ENCODE peak calls at places on chromosomes 7 and 10, in six cellular contexts. Z is SK-N-SH, K is cardiac muscle cell, J is K562, G is thyroid gland, I is esophagus squamous epithelium. H is an unnamed sample. For H3K36me3, the result is how much of the 10 kb centered on the place peaks cover.

GRCh38 chr10:60937022-60937421 is 7.0 kb downstream of the RHOBTB1 start:
- DNase-seq in I (no peak), G (no peak), Z (no peak), J (no peak), K (no peak), H (no peak)

GRCh38 chr7:134712196-134712595 is 65.5 kb downstream of the BPGM start:
- DNase-seq in G (no peak), J (no peak), Z (no peak), I (no peak), K (no peak), H (no peak)

GRCh38 chr7:31079126-31079918 is 27.2 kb downstream of the ADCYAP1R1 start:
- DNase-seq in K (no peak), I (no peak), J (no peak), Z (no peak), G (no peak), H (no peak)

GRCh38 chr7:106936236-106936635 is 71.2 kb downstream of the PIK3CG start:
- DNase-seq in Z (no peak), K (no peak), I (no peak), G (no peak), J (no peak), H (no peak)

GRCh38 chr7:55366461-55367138 is 1.5 kb downstream of the LANCL2 start:
- DNase-seq in J (peak), Z (peak), K (peak), G (no peak), I (no peak), H (no peak)

GRCh38 chr10:97781541-97782331 is 9.9 kb upstream of the SFRP5 start:
- DNase-seq in K (no peak), Z (peak), J (no peak), G (peak), I (no peak), H (no peak)

GRCh38 chr7:9036080-9036479 is 602.7 kb downstream of the NXPH1 start:
- DNase-seq in I (no peak), J (no peak), G (no peak), K (no peak), Z (no peak), H (no peak)

GRCh38 chr7:136997735-136998134 is 129.3 kb downstream of the CHRM2 start:
- DNase-seq in G (no peak), I (no peak), J (no peak), Z (no peak), K (no peak), H (no peak)

GRCh38 chr10:128036746-128037542 is 89.3 kb downstream of the MKI67 start:
- DNase-seq in J (no peak), K (peak), Z (no peak), G (no peak), I (no peak), H (no peak)
- H3K4me3 ChIP-seq in J (no peak), K (no peak), Z (no peak), G (no peak), I (no peak), H (no peak)

DNA sequence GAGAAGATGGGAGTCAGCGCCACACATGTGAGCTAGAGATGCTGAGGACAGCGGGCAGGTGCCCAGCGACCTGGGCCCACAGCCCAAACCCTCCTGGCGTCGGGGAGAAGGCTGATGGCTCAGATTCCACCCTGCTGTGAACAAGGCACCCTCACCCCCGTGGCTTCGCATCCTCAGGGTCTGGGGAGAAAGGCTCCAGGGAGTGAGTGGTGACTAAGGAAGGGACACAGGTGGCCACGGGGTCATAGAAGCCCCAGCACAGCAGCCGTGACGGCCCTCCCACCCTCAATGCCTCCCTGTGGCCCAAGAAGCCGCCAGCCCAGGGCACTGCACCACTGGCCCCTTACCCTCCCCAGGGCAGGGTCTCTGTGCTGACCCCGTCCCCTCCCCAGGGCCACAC is 19.6 kb downstream of the INTS1 start:
- DNase-seq in G (no peak), J (no peak), Z (no peak), I (no peak), K (no peak), H (no peak)
- H3K36me3 ChIP-seq in G (half or more), J (half or more), Z (half or more), I (half or more), K (under half), H (half or more)

GRCh38 chr10:70562036-70562710 is 40.4 kb downstream of the PRF1 start:
- DNase-seq in J (no peak), I (no peak), G (no peak), Z (peak), K (no peak), H (no peak)
- TF ChIP-seq CTCF in J (no peak), I (no peak), G (no peak), Z (no peak), K (no peak), H (no peak)

GRCh38 chr7:18624436-18624835 is 128.9 kb downstream of the HDAC9 start:
- DNase-seq in J (no peak), I (no peak), K (no peak), Z (no peak), G (no peak), H (no peak)
- H3K4me3 ChIP-seq in J (no peak), I (no peak), K (no peak), Z (no peak), G (no peak), H (no peak)

GRCh38 chr7:128854396-128854795 is 8.3 kb upstream of the ATP6V1F start:
- DNase-seq in I (no peak), Z (no peak), K (no peak), J (no peak), G (no peak), H (no peak)

GRCh38 chr7:128855559-128855958 is 7.1 kb upstream of the ATP6V1F start:
- DNase-seq in J (no peak), K (no peak), G (no peak), Z (no peak), I (no peak), H (no peak)

GRCh38 chr7:128853691-128854298 is 8.9 kb upstream of the ATP6V1F start:
- DNase-seq in K (no peak), I (no peak), G (no peak), J (no peak), Z (no peak), H (no peak)

GRCh38 chr7:128849804-128850490 is 12.7 kb upstream of the ATP6V1F start:
- DNase-seq in J (no peak), G (no peak), Z (no peak), K (no peak), I (no peak), H (no peak)

GRCh38 chr7:128852537-128853254 is 10.0 kb upstream of the ATP6V1F start:
- DNase-seq in G (no peak), Z (no peak), K (no peak), J (no peak), I (no peak), H (no peak)
- H3K36me3 ChIP-seq in G (under half), Z (half or more), K (half or more), J (half or more), I (under half), H (half or more)

GRCh38 chr7:105389090-105389650 is 449 bp upstream of the SRPK2 start:
- DNase-seq in Z (no peak), K (peak), I (no peak), G (peak), J (no peak), H (no peak)
- TF ChIP-seq CTCF in Z (peak), K (no peak), I (peak), G (no peak), J (no peak), H (no peak)

GRCh38 chr7:1106063-1106782 is 18.3 kb downstream of the GPER1 start:
- DNase-seq in Z (no peak), J (no peak), G (peak), I (no peak), K (no peak), H (no peak)

GRCh38 chr7:1105189-1105588 is 17.3 kb downstream of the GPER1 start:
- DNase-seq in J (no peak), Z (no peak), K (no peak), G (peak), I (no peak), H (no peak)

GRCh38 chr7:1103009-1103788 is 15.3 kb downstream of the GPER1 start:
- DNase-seq in I (no peak), Z (no peak), J (no peak), K (no peak), G (no peak), H (no peak)

GRCh38 chr7:1103789-1104513 is 16.0 kb downstream of the GPER1 start:
- DNase-seq in Z (no peak), J (no peak), I (no peak), G (no peak), K (no peak), H (no peak)

DNA sequence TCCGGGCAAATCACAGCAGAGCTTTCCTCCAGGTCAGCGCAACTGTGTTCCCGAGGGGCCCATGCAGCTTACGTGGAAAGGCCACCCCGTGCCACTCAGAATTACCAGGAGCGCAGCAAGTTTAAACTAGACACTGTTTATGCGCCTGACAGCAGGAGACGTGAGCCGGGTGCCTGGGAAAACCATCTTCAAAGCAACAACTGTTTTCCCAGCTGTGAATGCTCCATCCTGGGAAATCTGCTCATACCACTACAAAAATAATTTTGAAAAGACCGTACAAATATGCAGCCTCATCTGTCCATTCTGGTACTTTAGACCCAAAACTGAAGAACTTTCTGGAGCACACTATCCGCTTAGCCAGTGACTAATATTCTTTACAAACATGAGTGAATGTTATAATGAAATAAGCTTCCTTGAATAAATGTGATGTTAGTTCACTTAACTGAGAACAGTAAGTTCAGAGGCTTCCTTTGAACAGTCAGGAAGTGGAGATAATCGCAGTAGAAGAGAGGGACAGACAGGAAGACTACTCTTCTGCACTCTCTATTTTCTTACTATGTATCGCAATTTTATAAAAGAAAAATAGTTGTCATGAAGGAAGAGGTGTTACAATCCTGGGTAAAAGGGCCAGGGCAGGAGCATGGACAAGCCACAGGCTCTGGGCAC is 16.7 kb downstream of the GPER1 start:
- DNase-seq in G (no peak), I (no peak), Z (no peak), J (no peak), K (no peak), H (no peak)
- H3K4me3 ChIP-seq in G (no peak), I (no peak), Z (no peak), J (no peak), K (no peak), H (no peak)